ENCODE peak calls at places on chromosomes 12 and 14, in six cellular contexts. R is kidney epithelial cell, Q is neural crest cell, Y is mesothelial cell of epicardium, S is lower lobe of right lung, U is coronary artery. V is an unnamed sample.
A peak's percentile ranks its signal among the peaks of the same experiment; 100 is the strongest.

GRCh38 chr12:103793512-103794045 is 47.5 kb downstream of the NT5DC3 start:
- DNase-seq in R (no peak), Q (no peak), Y (no peak), S (no peak), U (no peak), V (no peak)

GRCh38 chr12:131281016-131281415 is 327.3 kb downstream of the ADGRD1 start:
- DNase-seq in R (no peak), Q (no peak), Y (no peak), S (no peak), U (no peak), V (no peak)

GRCh38 chr14:63454863-63455622 is 88.1 kb downstream of the PPP2R5E start:
- DNase-seq in R (peak; percentile 41), Q (no peak), Y (no peak), S (no peak), U (no peak), V (no peak)

GRCh38 chr12:94994312-94994711 is 9.2 kb downstream of the NDUFA12 start:
- DNase-seq in R (peak; percentile 38), Q (no peak), Y (no peak), S (no peak), U (no peak), V (peak; percentile 38)

GRCh38 chr12:113582521-113583218 is 111.0 kb upstream of the LHX5 start:
- DNase-seq in R (no peak), Q (no peak), Y (no peak), S (no peak), U (no peak), V (no peak)

GRCh38 chr14:68815288-68816182 is 22.7 kb upstream of the ZFP36L1 start:
- DNase-seq in R (no peak), Q (no peak), Y (no peak), S (no peak), U (no peak), V (no peak)

GRCh38 chr12:63917864-63918742 is 73.6 kb downstream of the SRGAP1 start:
- DNase-seq in R (peak; percentile 87), Q (no peak), Y (no peak), S (no peak), U (no peak), V (peak; percentile 87)

GRCh38 chr12:132194056-132194455 is 49.8 kb downstream of the NOC4L start:
- DNase-seq in R (no peak), Q (no peak), Y (no peak), S (no peak), U (no peak), V (no peak)

GRCh38 chr14:49945448-49946319 is 52.8 kb downstream of the ARF6 start:
- DNase-seq in R (no peak), Q (no peak), Y (no peak), S (no peak), U (no peak), V (no peak)

GRCh38 chr14:28461379-28461778 is 305.2 kb upstream of the FOXG1 start:
- DNase-seq in R (no peak), Q (no peak), Y (no peak), S (no peak), U (no peak), V (no peak)

GRCh38 chr12:6280672-6281071 is 29.8 kb upstream of the PLEKHG6 start:
- DNase-seq in R (no peak), Q (no peak), Y (no peak), S (peak; percentile 42), U (no peak), V (no peak)

GRCh38 chr14:22885975-22886374 is 3.0 kb downstream of the REM2 start:
- DNase-seq in R (no peak), Q (no peak), Y (no peak), S (no peak), U (no peak), V (no peak)

GRCh38 chr14:37655418-37655817 is 60.0 kb downstream of the TTC6 start:
- DNase-seq in R (peak; percentile 2), Q (no peak), Y (no peak), S (no peak), U (no peak), V (no peak)

GRCh38 chr14:63478437-63478852 is 64.7 kb downstream of the PPP2R5E start:
- DNase-seq in R (no peak), Q (no peak), Y (no peak), S (no peak), U (no peak), V (no peak)

GRCh38 chr12:681857-682256 is 18.6 kb upstream of the NINJ2 start:
- DNase-seq in R (no peak), Q (no peak), Y (no peak), S (no peak), U (no peak), V (no peak)

GRCh38 chr12:117629454-117629853 is 268.0 kb upstream of the NOS1 start:
- DNase-seq in R (no peak), Q (no peak), Y (no peak), S (no peak), U (no peak), V (no peak)

GRCh38 chr14:77139540-77140342 is 1.9 kb downstream of the ZDHHC22 start:
- DNase-seq in R (no peak), Q (peak; percentile 64), Y (no peak), S (no peak), U (no peak), V (no peak)

GRCh38 chr12:31021809-31022492 is 51.7 kb upstream of the DDX11 start:
- DNase-seq in R (no peak), Q (no peak), Y (no peak), S (no peak), U (peak; percentile 22), V (no peak)

GRCh38 chr12:95195122-95195521 is 22.1 kb downstream of the FGD6 start:
- DNase-seq in R (no peak), Q (no peak), Y (no peak), S (no peak), U (no peak), V (no peak)

GRCh38 chr14:47675239-47675488 is 241 bp downstream of the MDGA2 start:
- DNase-seq in R (no peak), Q (no peak), Y (no peak), S (no peak), U (no peak), V (no peak)

GRCh38 chr12:62459976-62460375 is 6.7 kb upstream of the MON2 start:
- DNase-seq in R (no peak), Q (no peak), Y (no peak), S (no peak), U (no peak), V (no peak)

GRCh38 chr12:47391566-47391965 is 311.8 kb upstream of the AMIGO2 start:
- DNase-seq in R (no peak), Q (no peak), Y (no peak), S (no peak), U (no peak), V (no peak)

GRCh38 chr12:69639400-69640016 is 28.8 kb upstream of the LRRC10 start:
- DNase-seq in R (peak; percentile 9), Q (peak; percentile 66), Y (peak; percentile 36), S (peak; percentile 64), U (no peak), V (no peak)

GRCh38 chr14:63174760-63175191 is 29.5 kb upstream of the RHOJ start:
- DNase-seq in R (peak; percentile 32), Q (peak; percentile 26), Y (no peak), S (no peak), U (no peak), V (peak; percentile 80)

GRCh38 chr14:95034806-95035205 is 122.5 kb downstream of the DICER1 start:
- DNase-seq in R (no peak), Q (no peak), Y (no peak), S (no peak), U (no peak), V (no peak)

GRCh38 chr12:115337693-115338543 is 653.9 kb upstream of the TBX3 start:
- DNase-seq in R (peak; percentile 73), Q (no peak), Y (no peak), S (no peak), U (peak; percentile 78), V (no peak)

GRCh38 chr12:29783773-29784666 is at the start of gene TMTC1:
- DNase-seq in R (no peak), Q (peak; percentile 69), Y (peak; percentile 56), S (peak; percentile 64), U (peak; percentile 78), V (no peak)

GRCh38 chr12:53210843-53211242 is 3.8 kb upstream of the ITGB7 start:
- DNase-seq in R (no peak), Q (no peak), Y (no peak), S (no peak), U (no peak), V (no peak)

GRCh38 chr12:53213348-53213747 is 6.3 kb upstream of the ITGB7 start:
- DNase-seq in R (no peak), Q (peak; percentile 94), Y (peak; percentile 81), S (peak; percentile 90), U (no peak), V (no peak)

GRCh38 chr12:53212931-53213330 is 5.9 kb upstream of the ITGB7 start:
- DNase-seq in R (no peak), Q (no peak), Y (no peak), S (no peak), U (no peak), V (no peak)

GRCh38 chr12:53214221-53214620 is 7.2 kb upstream of the ITGB7 start:
- DNase-seq in R (no peak), Q (no peak), Y (no peak), S (no peak), U (no peak), V (no peak)

GRCh38 chr12:53211476-53212381 is 4.7 kb upstream of the ITGB7 start:
- DNase-seq in R (no peak), Q (no peak), Y (no peak), S (no peak), U (no peak), V (no peak)
- TF ChIP-seq CTCF in R (peak; percentile 52), Q (peak; percentile 54), Y (no peak), S (peak; percentile 15), U (no peak), V (no peak)

GRCh38 chr14:104993808-104994591 is 8.4 kb downstream of the CLBA1 start:
- DNase-seq in R (no peak), Q (no peak), Y (no peak), S (no peak), U (no peak), V (no peak)
- TF ChIP-seq CTCF in R (no peak), Q (no peak), Y (no peak), S (no peak), U (no peak), V (no peak)

GRCh38 chr12:108112815-108113556 is 16.1 kb upstream of the WSCD2 start:
- DNase-seq in R (no peak), Q (no peak), Y (no peak), S (no peak), U (no peak), V (no peak)
- TF ChIP-seq CTCF in R (no peak), Q (peak; percentile 26), Y (no peak), S (no peak), U (no peak), V (no peak)

GRCh38 chr12:125549836-125550235 is 484.6 kb downstream of the AACS start:
- DNase-seq in R (no peak), Q (no peak), Y (no peak), S (no peak), U (no peak), V (no peak)
- TF ChIP-seq CTCF in R (peak; percentile 36), Q (peak; percentile 48), Y (peak; percentile 68), S (peak; percentile 15), U (no peak), V (no peak)

DNA sequence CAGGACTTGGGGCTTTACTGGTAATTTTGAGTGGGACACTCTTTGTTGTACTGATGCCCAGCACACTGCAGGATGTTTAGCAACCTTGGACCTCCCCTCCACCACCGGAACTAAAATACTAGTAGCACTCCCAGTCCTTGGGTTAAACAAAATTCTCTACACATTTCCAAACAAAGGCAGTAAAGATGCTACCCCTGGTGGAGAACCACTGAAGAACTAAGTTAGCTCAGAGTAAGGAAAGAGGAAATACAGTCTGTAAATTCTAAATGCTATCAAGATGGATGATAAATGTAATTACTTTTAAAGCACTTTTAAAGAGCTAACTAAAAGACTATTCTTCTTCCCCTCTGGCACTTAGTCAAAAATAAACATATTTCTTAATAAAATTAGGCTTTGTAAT is 64.1 kb downstream of the LRP6 start:
- DNase-seq in R (no peak), Q (no peak), Y (no peak), S (no peak), U (no peak), V (no peak)
- TF ChIP-seq CTCF in R (no peak), Q (peak; percentile 13), Y (no peak), S (no peak), U (no peak), V (no peak)

V was measured in keratinocyte.